ENCODE peak calls at places on chromosomes 3 and 15, in four cellular contexts. P is anterior cingulate cortex, R is HTR-8/SVneo, O is skeletal muscle cell. G is an unnamed sample.

GRCh38 chr15:76866008-76866407 is 39.1 kb downstream of the SCAPER start:
- DNase-seq in P (no peak), R (no peak), O (peak), G (no peak)

GRCh38 chr15:69973102-69973714 is 124.5 kb downstream of the TLE3 start:
- DNase-seq in P (no peak), R (peak), O (no peak), G (no peak)

GRCh38 chr3:17054944-17055343 is 170.2 kb downstream of the PLCL2 start:
- DNase-seq in P (no peak), R (no peak), O (no peak), G (no peak)

GRCh38 chr15:66912001-66912400 is 153.4 kb upstream of the SMAD3 start:
- DNase-seq in P (no peak), R (no peak), O (no peak), G (no peak)

GRCh38 chr15:77619883-77620282 is 12.8 kb downstream of the LINGO1 start:
- DNase-seq in P (no peak), R (no peak), O (no peak), G (no peak)

GRCh38 chr3:8416965-8417364 is 84.7 kb upstream of the LMCD1 start:
- DNase-seq in P (no peak), R (no peak), O (no peak), G (no peak)

GRCh38 chr3:193971268-193971751 is 164.6 kb upstream of the HES1 start:
- DNase-seq in P (no peak), R (peak), O (no peak), G (no peak)

GRCh38 chr15:42285042-42285441 is 11.8 kb upstream of the TMEM87A start:
- DNase-seq in P (no peak), R (no peak), O (no peak), G (no peak)

GRCh38 chr3:21672303-21672702 is 78.7 kb downstream of the ZNF385D start:
- DNase-seq in P (no peak), R (peak), O (peak), G (peak)

GRCh38 chr3:178583963-178584575 is 47.8 kb downstream of the KCNMB2 start:
- DNase-seq in P (no peak), R (no peak), O (no peak), G (peak)

GRCh38 chr15:69478259-69478687 is 25.7 kb downstream of the RPLP1 start:
- DNase-seq in P (peak), R (peak), O (no peak), G (no peak)

GRCh38 chr3:32886296-32886695 is 65.1 kb upstream of the CCR4 start:
- DNase-seq in P (no peak), R (no peak), O (no peak), G (no peak)

GRCh38 chr3:140204271-140204984 is 269.4 kb downstream of the CLSTN2 start:
- DNase-seq in P (no peak), R (no peak), O (no peak), G (no peak)

GRCh38 chr15:101710806-101711205 is 13.5 kb downstream of the TARS3 start:
- DNase-seq in P (no peak), R (peak), O (no peak), G (no peak)

GRCh38 chr3:129518581-129518980 is 9.9 kb upstream of the RHO start:
- DNase-seq in P (no peak), R (no peak), O (no peak), G (no peak)

GRCh38 chr15:66359740-66360139 is 3.3 kb upstream of the TIPIN start:
- DNase-seq in P (no peak), R (no peak), O (no peak), G (no peak)

GRCh38 chr3:134357261-134357913 is 16.9 kb downstream of the AMOTL2 start:
- DNase-seq in P (no peak), R (no peak), O (no peak), G (no peak)

GRCh38 chr3:159904911-159905310 is 83.7 kb upstream of the IL12A start:
- DNase-seq in P (no peak), R (no peak), O (no peak), G (no peak)

GRCh38 chr3:71109241-71109976 is 474.1 kb downstream of the FOXP1 start:
- DNase-seq in P (no peak), R (peak), O (peak), G (peak)

GRCh38 chr3:109081746-109082510 is 36.0 kb downstream of the MORC1 start:
- DNase-seq in P (no peak), R (peak), O (peak), G (peak)